ENCODE peak calls at places on chromosomes 1 and 21, in five cellular contexts. W is astrocyte, H is A549, V is OCI-LY7, P is testis. O is an unnamed sample.
A peak's percentile ranks its signal among the peaks of the same experiment; 100 is the strongest.

GRCh38 chr1:208251015-208251414 is 6.8 kb upstream of the PLXNA2 start:
- DNase-seq in W (no peak), H (no peak), V (no peak), P (no peak), O (no peak)

GRCh38 chr1:58717979-58718378 is 18.1 kb upstream of the MYSM1 start:
- DNase-seq in W (no peak), H (no peak), V (no peak), P (no peak), O (no peak)

GRCh38 chr21:33767236-33767635 is 124.9 kb downstream of the ITSN1 start:
- DNase-seq in W (peak; percentile 63), H (no peak), V (no peak), P (no peak), O (peak; percentile 76)

GRCh38 chr1:98849969-98850636 is 154.6 kb downstream of the PLPPR5 start:
- DNase-seq in W (no peak), H (no peak), V (no peak), P (no peak), O (no peak)

GRCh38 chr1:10754571-10755329 is 41.7 kb downstream of the CASZ1 start:
- DNase-seq in W (peak; percentile 29), H (no peak), V (no peak), P (no peak), O (peak; percentile 52)

GRCh38 chr1:28812669-28813468 is 899 bp downstream of the OPRD1 start:
- DNase-seq in W (no peak), H (no peak), V (no peak), P (no peak), O (no peak)

GRCh38 chr1:170078610-170079189 is 4.2 kb upstream of the KIFAP3 start:
- DNase-seq in W (no peak), H (no peak), V (no peak), P (no peak), O (no peak)

GRCh38 chr21:37551406-37552355 is 185.1 kb downstream of the DYRK1A start:
- DNase-seq in W (no peak), H (no peak), V (no peak), P (peak; percentile 48), O (peak; percentile 38)

GRCh38 chr1:89978763-89979162 is 16.1 kb upstream of the ZNF326 start:
- DNase-seq in W (peak; percentile 74), H (no peak), V (no peak), P (no peak), O (peak; percentile 52)

GRCh38 chr1:109723351-109723750 is 11.3 kb downstream of the GSTM5 start:
- DNase-seq in W (peak; percentile 4), H (no peak), V (no peak), P (no peak), O (peak; percentile 70)

GRCh38 chr1:209106861-209107260 is 476.7 kb upstream of the CAMK1G start:
- DNase-seq in W (no peak), H (no peak), V (no peak), P (no peak), O (no peak)

GRCh38 chr1:37481289-37482003 is 7.1 kb downstream of the ZC3H12A start:
- DNase-seq in W (no peak), H (no peak), V (no peak), P (no peak), O (no peak)

GRCh38 chr1:181630838-181631237 is 147.5 kb downstream of the CACNA1E start:
- DNase-seq in W (no peak), H (no peak), V (no peak), P (no peak), O (no peak)

GRCh38 chr1:219963432-219963831 is 35.1 kb upstream of the SLC30A10 start:
- DNase-seq in W (no peak), H (no peak), V (no peak), P (no peak), O (no peak)

GRCh38 chr1:118914379-118915161 is 73.6 kb downstream of the TBX15 start:
- DNase-seq in W (no peak), H (peak; percentile 4), V (no peak), P (no peak), O (no peak)

GRCh38 chr1:172727956-172728603 is 69.2 kb downstream of the FASLG start:
- DNase-seq in W (no peak), H (no peak), V (peak; percentile 63), P (peak; percentile 37), O (peak; percentile 11)

GRCh38 chr1:15246960-15247614 is at the start of gene FHAD1:
- DNase-seq in W (peak; percentile 22), H (peak; percentile 59), V (peak; percentile 48), P (peak; percentile 86), O (peak; percentile 27)

DNA sequence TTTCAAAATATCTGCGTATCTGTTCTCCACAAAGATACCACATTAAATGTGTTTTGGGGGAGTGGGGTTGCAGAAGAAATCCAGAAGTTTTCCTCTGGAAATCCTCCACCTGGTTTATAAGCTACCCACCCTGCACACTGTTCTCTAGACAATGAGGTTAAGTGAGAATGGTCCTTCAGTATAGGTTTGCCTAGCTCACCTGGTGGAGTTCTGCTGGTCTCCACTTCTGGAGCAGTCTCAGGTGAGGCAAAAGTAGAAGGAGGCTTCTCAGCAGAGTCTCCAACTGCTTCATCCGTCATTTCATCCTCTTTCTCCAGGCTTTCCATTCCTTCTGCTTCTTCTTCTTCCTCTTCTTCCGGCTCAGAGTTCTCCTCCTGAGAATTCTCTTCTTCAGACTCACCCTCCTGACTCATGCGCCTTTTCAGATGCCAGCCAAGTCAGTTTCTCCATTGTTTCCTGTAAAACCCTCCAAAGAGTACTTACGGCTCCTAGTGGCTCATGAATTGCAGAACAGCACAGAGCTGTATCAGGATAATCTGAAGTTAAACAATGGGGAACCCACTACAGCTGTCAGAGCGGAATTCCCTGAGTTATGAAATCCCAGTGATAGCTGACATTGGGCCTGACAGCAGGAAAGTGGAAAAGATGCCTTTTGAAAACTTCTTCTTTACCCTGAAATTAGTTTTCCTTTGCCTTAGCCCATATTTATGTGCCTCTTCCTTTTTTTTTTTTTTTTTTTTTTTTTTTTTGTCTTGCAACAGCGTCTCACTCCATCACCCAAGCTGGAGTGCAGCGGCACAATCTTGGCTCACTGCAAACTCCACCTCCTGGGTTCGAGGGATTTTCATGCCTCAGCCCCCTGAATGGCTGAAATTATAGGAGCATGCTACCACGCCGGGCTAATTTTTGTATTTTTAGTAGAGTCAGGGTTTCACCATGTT is 38.5 kb downstream of the MSTO1 start:
- DNase-seq in W (peak; percentile 89), H (peak; percentile 85), V (peak; percentile 20), P (no peak), O (peak; percentile 91)
- TF ChIP-seq CTCF in W (peak; percentile 70), H (peak; percentile 77), V (peak; percentile 54), P (no peak), O (peak; percentile 73)

GRCh38 chr21:31008355-31008754 is 29.9 kb downstream of the KRTAP19-8 start:
- DNase-seq in W (no peak), H (no peak), V (no peak), P (no peak), O (no peak)

DNA sequence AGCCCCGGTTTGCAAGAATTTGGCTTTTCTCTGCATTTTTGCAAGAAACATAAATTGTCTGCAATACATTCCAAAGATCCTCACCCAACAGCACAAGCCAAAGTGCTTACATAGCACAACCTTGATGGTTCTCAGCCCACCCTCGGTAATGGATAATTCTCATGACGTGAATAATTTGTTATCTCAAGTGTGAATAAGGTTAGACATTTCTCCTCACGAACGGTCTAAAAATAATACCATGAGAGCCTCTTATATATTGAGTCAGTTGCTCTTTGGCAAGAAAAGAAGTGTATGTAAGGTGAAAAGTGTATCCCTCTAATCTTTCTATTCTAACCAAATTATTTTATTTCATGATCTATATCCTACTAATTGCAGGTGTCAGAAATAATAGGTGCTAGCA is 33.3 kb downstream of the KRTAP19-8 start:
- DNase-seq in W (no peak), H (no peak), V (no peak), P (no peak), O (no peak)
- H3K4me3 ChIP-seq in W (no peak overlapping the region), H (no peak overlapping the region), V (no peak overlapping the region), P (no peak overlapping the region), O (no peak overlapping the region)

DNA sequence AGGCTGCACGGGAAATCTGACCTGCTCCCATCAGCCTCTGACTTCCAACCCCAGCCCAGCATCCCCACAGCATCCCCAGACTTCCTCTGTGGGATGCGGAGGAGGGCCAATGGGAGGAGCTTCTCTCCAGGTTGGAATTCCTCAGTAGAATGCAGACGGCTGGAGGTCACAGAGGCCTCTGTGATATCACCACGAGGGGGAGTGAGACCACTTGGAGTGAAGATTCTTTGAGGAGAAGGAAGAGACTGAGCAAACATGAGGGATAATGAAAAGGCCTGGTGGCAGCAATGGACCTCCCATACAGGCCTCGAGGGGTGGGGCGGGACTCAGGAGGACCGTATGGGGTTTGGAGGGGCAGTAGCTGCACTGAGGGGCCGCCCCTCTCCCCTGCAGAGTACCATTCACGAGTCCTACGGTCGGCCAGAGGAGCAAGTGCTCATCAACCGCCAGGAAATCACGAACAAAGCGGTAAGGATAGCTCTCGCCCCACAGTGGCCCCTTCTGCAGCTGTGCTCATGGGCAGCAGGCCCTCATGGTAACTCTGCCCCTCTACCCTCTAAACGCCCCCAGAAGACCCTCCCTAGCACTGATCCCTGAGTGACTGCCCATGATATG is at the start of gene CATSPER4:
- DNase-seq in W (no peak), H (peak; percentile 57), V (peak; percentile 24), P (peak; percentile 67), O (peak; percentile 4)
- TF ChIP-seq CTCF in W (no peak), H (no peak), V (peak; percentile 36), P (no peak), O (peak; percentile 28)

DNA sequence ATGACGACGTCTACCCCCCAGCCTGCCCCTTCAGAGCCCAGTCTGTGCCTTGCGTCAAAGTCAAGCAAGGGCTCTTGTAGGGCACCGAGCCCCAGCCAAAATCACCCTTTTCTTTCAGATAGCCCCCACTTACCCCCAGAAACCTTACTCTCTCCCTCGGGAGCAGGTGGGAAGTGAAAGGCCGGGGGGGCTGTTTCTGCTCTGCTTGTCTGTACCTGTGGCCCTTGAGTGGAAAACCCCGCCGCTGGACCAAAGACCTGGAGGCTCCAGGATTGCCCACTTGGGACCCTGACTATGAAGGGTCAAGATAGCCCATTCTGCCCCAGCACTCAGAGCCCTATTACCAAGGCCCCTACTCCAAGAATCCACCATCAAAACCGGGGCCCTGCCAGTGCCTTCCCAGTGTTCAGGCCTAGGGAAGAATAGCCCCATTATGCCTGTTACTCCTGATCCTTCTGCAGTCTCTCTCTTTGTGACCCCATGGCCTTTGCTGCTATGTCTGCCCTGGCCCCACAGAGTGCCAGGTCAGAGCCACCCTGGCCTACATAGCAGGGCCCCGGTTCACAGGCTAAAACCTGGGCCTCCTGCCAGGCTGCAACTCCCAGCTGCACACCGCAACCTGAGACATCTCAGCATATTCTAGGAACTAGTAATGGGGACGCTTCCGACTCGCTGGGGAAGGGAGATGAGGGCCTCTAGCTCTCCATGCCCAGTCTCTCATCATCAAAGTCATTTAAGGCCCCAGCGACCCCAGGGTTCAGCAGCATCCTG is 22.2 kb upstream of the HPDL start:
- DNase-seq in W (no peak), H (no peak), V (peak; percentile 52), P (peak; percentile 34), O (no peak)
- H3K4me3 ChIP-seq in W (peak overlapping the region; percentile 78), H (peak overlapping the region; percentile 52), V (peak overlapping the region; percentile 74), P (peak overlapping the region; percentile 75), O (peak overlapping the region; percentile 82)

O was measured in AG10803.